ENCODE peak calls at places on chromosomes 12 and 14, in seven cellular contexts. One of them, this sample, is unnamed.

GRCh38 chr12:76041406-76041805 is 9.8 kb upstream of the PHLDA1 start:
- DNase-seq in transverse colon: no peak
- DNase-seq in tibial nerve: no peak
- DNase-seq in H54: no peak
- DNase-seq in Peyer's patch: no peak
- DNase-seq in HCT116: no peak
- DNase-seq in IMR-90: no peak
- DNase-seq in this sample: no peak

GRCh38 chr12:104615048-104615561 is 158.4 kb downstream of the CHST11 start:
- DNase-seq in HCT116: no peak
- DNase-seq in IMR-90: no peak
- DNase-seq in Peyer's patch: no peak
- DNase-seq in transverse colon: peak
- DNase-seq in H54: no peak
- DNase-seq in tibial nerve: no peak
- DNase-seq in this sample: no peak

GRCh38 chr12:121753844-121754264 is 39.6 kb downstream of the RHOF start:
- DNase-seq in transverse colon: no peak
- DNase-seq in Peyer's patch: no peak
- DNase-seq in HCT116: no peak
- DNase-seq in tibial nerve: no peak
- DNase-seq in H54: no peak
- DNase-seq in IMR-90: no peak
- DNase-seq in this sample: no peak

GRCh38 chr12:25958254-25959068 is at the start of gene RASSF8:
- DNase-seq in tibial nerve: peak
- DNase-seq in Peyer's patch: peak
- DNase-seq in transverse colon: peak
- DNase-seq in IMR-90: peak
- DNase-seq in HCT116: no peak
- DNase-seq in H54: peak
- DNase-seq in this sample: peak

GRCh38 chr14:22594156-22594716 is 3.9 kb upstream of the ABHD4 start:
- DNase-seq in HCT116: no peak
- DNase-seq in tibial nerve: no peak
- DNase-seq in transverse colon: no peak
- DNase-seq in Peyer's patch: no peak
- DNase-seq in IMR-90: peak
- DNase-seq in H54: no peak
- DNase-seq in this sample: no peak

GRCh38 chr12:92827836-92828431 is 101.2 kb downstream of the EEA1 start:
- DNase-seq in HCT116: peak
- DNase-seq in tibial nerve: peak
- DNase-seq in Peyer's patch: no peak
- DNase-seq in IMR-90: peak
- DNase-seq in H54: peak
- DNase-seq in transverse colon: peak
- DNase-seq in this sample: no peak

GRCh38 chr12:46450279-46450748 is 77.7 kb upstream of the SLC38A2 start:
- DNase-seq in H54: no peak
- DNase-seq in tibial nerve: peak
- DNase-seq in IMR-90: no peak
- DNase-seq in transverse colon: peak
- DNase-seq in HCT116: no peak
- DNase-seq in Peyer's patch: no peak
- DNase-seq in this sample: no peak

GRCh38 chr14:81206115-81206514 is 14.6 kb downstream of the GTF2A1 start:
- DNase-seq in HCT116: no peak
- DNase-seq in IMR-90: peak
- DNase-seq in H54: no peak
- DNase-seq in transverse colon: no peak
- DNase-seq in tibial nerve: no peak
- DNase-seq in Peyer's patch: no peak
- DNase-seq in this sample: no peak

GRCh38 chr12:5619628-5620027 is 187.7 kb downstream of the NTF3 start:
- DNase-seq in tibial nerve: no peak
- DNase-seq in IMR-90: no peak
- DNase-seq in H54: no peak
- DNase-seq in HCT116: no peak
- DNase-seq in transverse colon: no peak
- DNase-seq in Peyer's patch: no peak
- DNase-seq in this sample: no peak

GRCh38 chr14:74475678-74476077 is 17.4 kb downstream of the NPC2 start:
- DNase-seq in tibial nerve: no peak
- DNase-seq in H54: no peak
- DNase-seq in transverse colon: no peak
- DNase-seq in Peyer's patch: no peak
- DNase-seq in HCT116: no peak
- DNase-seq in IMR-90: peak
- DNase-seq in this sample: no peak

GRCh38 chr12:31444801-31445200 is 118.9 kb upstream of the SINHCAF start:
- DNase-seq in IMR-90: no peak
- DNase-seq in H54: no peak
- DNase-seq in HCT116: no peak
- DNase-seq in tibial nerve: no peak
- DNase-seq in transverse colon: no peak
- DNase-seq in Peyer's patch: no peak
- DNase-seq in this sample: no peak

GRCh38 chr12:124867389-124867930 is 3.8 kb upstream of the SCARB1 start:
- DNase-seq in transverse colon: peak
- DNase-seq in HCT116: no peak
- DNase-seq in Peyer's patch: no peak
- DNase-seq in H54: no peak
- DNase-seq in tibial nerve: no peak
- DNase-seq in IMR-90: peak
- DNase-seq in this sample: no peak
- TF ChIP-seq POLR2A in transverse colon: no peak
- TF ChIP-seq POLR2A in HCT116: no peak
- TF ChIP-seq POLR2A in Peyer's patch: no peak
- TF ChIP-seq POLR2A in H54: no peak
- TF ChIP-seq POLR2A in tibial nerve: no peak
- TF ChIP-seq POLR2A in IMR-90: no peak
- TF ChIP-seq POLR2A in this sample: no peak

DNA sequence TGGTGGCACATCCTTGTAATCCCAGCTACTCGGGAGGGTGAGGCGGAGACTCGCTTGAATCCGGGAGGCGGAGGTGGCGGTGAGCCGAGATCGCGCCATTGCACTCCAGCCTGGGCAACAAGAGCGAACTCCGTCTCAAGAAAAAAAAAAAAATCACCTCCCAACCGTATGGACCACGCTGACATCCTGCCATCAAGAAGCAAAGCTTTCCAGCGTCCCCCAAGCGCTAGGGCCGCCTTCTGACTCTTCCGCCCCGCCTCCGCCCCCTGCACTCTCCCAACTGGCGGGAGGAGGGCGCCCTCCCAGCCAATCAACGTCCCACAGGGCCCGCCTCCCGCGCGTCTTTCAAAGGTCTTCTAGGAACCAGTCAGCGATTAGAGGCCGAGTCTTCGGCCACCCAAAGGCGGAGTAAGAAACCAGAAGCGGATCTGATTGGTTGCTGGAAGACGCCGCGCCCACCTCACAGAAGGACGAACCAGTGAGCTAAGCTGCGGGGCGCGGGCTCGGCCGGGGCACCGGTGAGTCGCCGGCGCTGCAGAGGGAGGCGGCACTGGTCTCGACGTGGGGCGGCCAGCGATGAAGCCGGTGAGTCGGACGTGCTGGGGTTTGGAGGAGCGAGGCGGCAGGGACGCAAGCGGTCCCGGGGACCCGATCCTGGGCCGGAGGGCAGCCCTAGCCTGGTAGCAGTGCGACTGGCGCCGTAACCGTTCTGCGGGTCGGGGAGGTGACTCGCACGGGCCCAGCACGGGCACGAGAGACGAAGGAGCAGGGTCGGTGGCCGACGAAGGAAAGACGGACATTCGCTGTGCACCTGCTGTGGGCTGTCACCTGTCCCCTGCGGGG is at the start of gene CDKN3:
- DNase-seq in HCT116: peak
- DNase-seq in H54: peak
- DNase-seq in transverse colon: peak
- DNase-seq in IMR-90: peak
- DNase-seq in Peyer's patch: peak
- DNase-seq in tibial nerve: peak
- DNase-seq in this sample: peak
- TF ChIP-seq POLR2A in HCT116: peak
- TF ChIP-seq POLR2A in H54: peak
- TF ChIP-seq POLR2A in transverse colon: peak
- TF ChIP-seq POLR2A in IMR-90: peak
- TF ChIP-seq POLR2A in Peyer's patch: peak
- TF ChIP-seq POLR2A in tibial nerve: no peak
- TF ChIP-seq POLR2A in this sample: peak

DNA sequence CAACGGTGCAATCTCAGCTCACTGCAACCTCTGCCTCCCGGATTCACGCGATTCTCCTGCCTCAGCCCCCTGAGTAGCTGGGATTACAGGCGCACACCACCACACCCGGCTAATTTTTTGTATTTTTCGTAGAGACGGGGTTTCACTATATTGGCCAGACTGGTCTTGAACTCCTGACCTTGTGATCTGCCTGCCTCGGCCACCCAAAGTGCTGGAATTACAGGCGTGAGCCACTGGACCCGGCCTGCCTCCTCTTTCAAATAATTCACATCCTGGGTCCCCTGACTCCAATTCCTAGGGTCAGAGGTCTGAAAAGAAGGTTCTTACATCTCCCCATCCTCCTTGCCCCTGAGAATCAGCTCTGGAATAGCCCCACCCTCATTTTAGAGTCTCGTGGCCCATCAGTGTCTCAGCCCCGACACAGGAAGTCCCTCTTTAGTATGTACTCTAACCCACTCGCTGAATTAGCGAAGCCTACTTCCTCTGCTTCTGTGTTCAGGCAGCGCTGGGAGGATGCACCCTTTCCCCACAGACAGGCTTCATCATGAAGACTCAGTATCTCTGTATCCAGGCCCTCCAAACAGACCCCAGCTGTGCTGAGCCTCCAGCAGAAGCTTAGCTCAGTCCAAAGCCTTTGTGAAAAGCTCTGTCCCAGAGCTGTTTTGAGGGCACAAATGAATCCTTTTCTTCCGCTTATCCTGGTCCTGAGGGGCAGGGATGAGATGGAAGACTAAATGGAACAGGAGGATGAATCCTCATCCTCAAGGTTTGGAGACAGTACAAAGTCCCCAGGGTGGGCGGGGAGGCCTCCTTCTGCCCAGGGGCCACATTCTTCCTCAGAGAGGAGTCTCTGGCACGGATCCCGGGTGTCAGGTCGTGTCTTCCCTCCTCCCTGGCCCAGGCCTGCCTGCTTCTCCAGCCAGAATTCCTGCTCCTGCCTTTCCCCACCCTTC is 3.5 kb downstream of the LPAR5 start:
- DNase-seq in H54: no peak
- DNase-seq in Peyer's patch: peak
- DNase-seq in tibial nerve: no peak
- DNase-seq in HCT116: no peak
- DNase-seq in IMR-90: no peak
- DNase-seq in transverse colon: peak
- DNase-seq in this sample: no peak
- TF ChIP-seq POLR2A in H54: no peak
- TF ChIP-seq POLR2A in Peyer's patch: peak
- TF ChIP-seq POLR2A in tibial nerve: no peak
- TF ChIP-seq POLR2A in HCT116: no peak
- TF ChIP-seq POLR2A in IMR-90: no peak
- TF ChIP-seq POLR2A in transverse colon: peak
- TF ChIP-seq POLR2A in this sample: peak

DNA sequence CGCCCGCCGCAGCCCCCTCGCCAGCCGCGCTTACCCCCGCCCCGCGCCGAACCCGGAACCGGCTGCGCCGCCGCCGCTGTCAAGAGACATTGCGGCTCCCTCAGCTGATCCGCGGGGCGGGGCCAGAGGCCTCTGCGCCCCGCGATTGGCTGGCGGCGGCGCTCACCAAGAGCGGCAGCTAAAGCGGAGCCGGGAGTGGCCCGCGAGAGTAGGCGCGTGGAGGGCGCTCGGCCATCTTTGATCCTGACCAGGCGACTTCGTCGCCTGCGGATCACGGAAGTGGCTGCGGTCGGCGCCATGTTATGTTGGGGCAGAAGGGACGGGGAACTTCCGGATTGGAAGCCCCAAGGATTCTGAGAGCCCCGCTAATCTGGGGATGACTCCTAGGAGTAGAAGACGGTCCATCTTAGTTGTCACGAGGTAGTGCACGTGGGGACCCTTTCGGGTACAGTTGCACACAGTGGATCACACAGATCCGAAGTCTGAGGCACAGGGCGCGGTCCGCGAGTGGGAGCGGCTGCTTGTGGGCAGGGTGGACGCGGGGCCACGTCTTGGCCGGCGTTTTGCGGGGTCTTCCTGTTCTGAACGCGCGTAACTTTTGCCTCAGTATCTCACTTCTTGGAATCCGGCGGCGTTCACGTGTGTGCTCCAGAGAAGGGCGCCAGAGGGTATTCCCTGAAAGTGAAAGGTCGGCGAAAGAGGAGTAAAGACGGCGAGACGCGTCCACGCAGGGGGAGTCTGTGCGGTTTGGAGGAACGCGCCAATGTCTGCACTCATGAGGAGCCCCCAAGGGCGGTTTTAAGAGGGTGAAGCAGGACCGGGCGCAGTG is at the start of gene CHFR:
- DNase-seq in H54: peak
- DNase-seq in HCT116: no peak
- DNase-seq in tibial nerve: peak
- DNase-seq in IMR-90: peak
- DNase-seq in Peyer's patch: peak
- DNase-seq in transverse colon: peak
- DNase-seq in this sample: peak
- TF ChIP-seq POLR2A in H54: peak
- TF ChIP-seq POLR2A in HCT116: no peak
- TF ChIP-seq POLR2A in tibial nerve: peak
- TF ChIP-seq POLR2A in IMR-90: peak
- TF ChIP-seq POLR2A in Peyer's patch: peak
- TF ChIP-seq POLR2A in transverse colon: peak
- TF ChIP-seq POLR2A in this sample: peak

This sample was measured in GM12891.